ENCODE peak calls at places on chromosome X, in four cellular contexts. N is IMR-90, R is K562, Q is SK-N-SH. S is an unnamed sample.

GRCh38 chrX:153878285-153878779 is 7.6 kb downstream of the L1CAM start:
- DNase-seq in R (no peak), N (no peak), Q (peak), S (no peak)

GRCh38 chrX:1491851-1492349 is 39.2 kb upstream of the ASMTL start:
- DNase-seq in N (no peak), R (peak), Q (peak), S (peak)

GRCh38 chrX:2693123-2693438 is 2.0 kb downstream of the CD99 start:
- DNase-seq in N (no peak), R (no peak), Q (no peak), S (no peak)

GRCh38 chrX:9135901-9136510 is 102.1 kb upstream of the FAM9B start:
- DNase-seq in N (peak), R (no peak), Q (no peak), S (no peak)

GRCh38 chrX:22015144-22015750 is 16.9 kb upstream of the PHEX start:
- DNase-seq in R (no peak), Q (no peak), N (no peak), S (no peak)

GRCh38 chrX:10326578-10326977 is 169.8 kb downstream of the CLCN4 start:
- DNase-seq in N (peak), R (no peak), Q (peak), S (peak)

GRCh38 chrX:41919870-41920269 is 3.5 kb downstream of the CASK start:
- DNase-seq in N (no peak), R (no peak), Q (no peak), S (no peak)

GRCh38 chrX:110671068-110671803 is 124.4 kb downstream of the CHRDL1 start:
- DNase-seq in N (no peak), R (no peak), Q (no peak), S (no peak)

GRCh38 chrX:10519761-10520160 is 100.6 kb downstream of the MID1 start:
- DNase-seq in N (peak), Q (no peak), R (no peak), S (no peak)

GRCh38 chrX:1239681-1240142 is 27.3 kb upstream of the CRLF2 start:
- DNase-seq in N (no peak), R (peak), Q (no peak), S (no peak)

GRCh38 chrX:13288671-13289070 is 31.2 kb downstream of the ATXN3L start:
- DNase-seq in R (no peak), Q (no peak), N (no peak), S (no peak)

GRCh38 chrX:7690842-7691241 is 152.1 kb upstream of the VCX start:
- DNase-seq in Q (no peak), R (no peak), N (no peak), S (no peak)

GRCh38 chrX:71616672-71617529 is 1.4 kb downstream of the CXCR3 start:
- DNase-seq in N (no peak), R (no peak), Q (peak), S (no peak)

GRCh38 chrX:46125139-46125538 is 420.1 kb downstream of the ZNF674 start:
- DNase-seq in N (no peak), R (no peak), Q (no peak), S (no peak)

GRCh38 chrX:129037389-129037788 is 485.9 kb downstream of the SMARCA1 start:
- DNase-seq in N (no peak), R (no peak), Q (no peak), S (no peak)

GRCh38 chrX:102934624-102935023 is 2.4 kb upstream of the RAB40AL start:
- DNase-seq in R (peak), Q (peak), N (peak), S (peak)

GRCh38 chrX:105823092-105823454 is 734 bp downstream of the NRK start:
- DNase-seq in N (no peak), Q (peak), R (no peak), S (no peak)

GRCh38 chrX:32530802-32531403 is 680.4 kb downstream of the DMD start:
- DNase-seq in N (peak), R (peak), Q (no peak), S (no peak)

GRCh38 chrX:153784325-153784967 is 3.6 kb downstream of the SRPK3 start:
- DNase-seq in N (no peak), Q (no peak), R (no peak), S (no peak)

GRCh38 chrX:74534569-74535038 is 79.8 kb downstream of the RLIM start:
- DNase-seq in N (peak), Q (no peak), R (no peak), S (no peak)
- TF ChIP-seq SMC3 in N (no peak), Q (no peak), R (no peak), S (no peak)

GRCh38 chrX:74788545-74789086 is 136.6 kb downstream of the NEXMIF start:
- DNase-seq in Q (peak), N (no peak), R (peak), S (no peak)
- TF ChIP-seq CTCF in Q (peak), N (no peak), R (no peak), S (no peak)

DNA sequence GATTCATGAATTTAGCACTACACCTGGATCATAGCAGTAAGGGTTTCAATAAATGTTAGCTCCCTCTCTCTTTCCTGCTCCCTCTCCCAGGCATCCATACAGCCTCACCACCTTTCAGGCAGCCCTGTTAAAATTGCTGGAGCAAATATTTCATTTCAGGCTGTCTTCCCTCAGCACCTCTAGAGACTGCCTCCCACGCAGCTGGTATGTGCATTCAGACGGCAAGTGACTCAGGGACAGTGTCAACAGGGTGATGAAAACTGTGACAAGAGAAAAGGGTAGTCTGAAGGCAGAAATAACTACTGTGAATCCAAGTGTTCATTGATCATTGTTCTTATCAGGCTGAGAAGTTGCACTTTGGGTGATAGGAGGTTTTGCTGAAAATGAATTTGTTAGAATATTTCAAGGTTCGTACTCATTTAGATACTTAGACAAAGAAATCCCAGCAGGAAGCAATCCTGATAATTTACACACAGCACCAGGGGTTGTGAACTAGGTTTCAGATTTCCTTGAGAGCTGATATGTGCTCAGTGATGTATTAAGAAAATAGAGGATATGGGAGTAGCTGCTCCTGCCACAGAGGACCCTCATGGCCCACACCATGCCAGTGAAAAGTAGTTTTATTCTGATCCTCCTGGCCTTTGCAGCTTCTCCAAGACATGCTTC is 424.2 kb downstream of the FGF13 start:
- DNase-seq in R (no peak), N (no peak), Q (no peak), S (no peak)
- TF ChIP-seq SMC3 in R (no peak), N (no peak), Q (no peak), S (no peak)

DNA sequence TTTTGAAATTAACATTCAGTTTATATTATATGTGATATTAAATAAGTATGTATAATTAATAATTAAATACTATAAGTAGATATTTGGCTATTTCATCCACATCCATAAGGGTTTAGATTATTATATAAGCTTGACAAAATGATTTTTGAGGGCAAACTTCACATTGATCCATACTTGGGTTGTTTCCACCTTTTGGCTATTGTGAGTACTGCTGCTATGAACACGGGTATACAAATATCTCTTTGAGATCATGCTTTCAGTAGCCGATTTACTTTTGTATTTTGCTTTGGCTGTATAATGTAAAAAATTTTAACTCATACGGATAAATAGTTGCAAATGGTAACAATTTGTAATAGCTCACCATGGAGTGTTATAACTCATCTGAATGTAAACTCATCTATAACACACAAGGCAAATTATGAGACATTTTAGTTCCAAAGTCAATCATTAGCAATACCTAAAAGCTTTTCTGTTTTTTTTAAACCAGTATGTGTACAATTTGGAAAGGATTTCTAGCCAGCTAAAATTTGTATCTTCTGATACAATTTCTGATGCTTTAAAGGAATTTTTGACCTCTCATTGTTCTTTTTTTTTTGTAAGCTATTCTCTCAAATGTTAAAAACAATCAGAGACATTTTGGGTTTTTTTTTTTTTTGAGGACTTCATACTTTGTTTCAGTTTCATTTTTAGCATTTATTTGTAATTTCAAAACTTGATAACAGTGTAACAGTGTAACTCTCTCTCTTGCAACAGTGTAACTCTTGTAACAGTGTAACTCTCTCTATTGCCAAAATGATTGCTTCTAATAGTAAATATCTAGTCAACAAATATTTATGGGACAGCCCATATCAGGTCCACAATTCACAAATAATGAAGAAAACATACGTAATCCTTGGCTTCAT is 51.8 kb upstream of the ARX start:
- DNase-seq in R (no peak), Q (no peak), N (no peak), S (no peak)
- TF ChIP-seq CTCF in R (no peak), Q (no peak), N (no peak), S (no peak)

GRCh38 chrX:119382606-119383005 is 16.5 kb upstream of the SLC25A43 start:
- DNase-seq in R (no peak), Q (no peak), N (no peak), S (no peak)
- TF ChIP-seq SMC3 in R (no peak), Q (no peak), N (no peak), S (no peak)

GRCh38 chrX:39283239-39283638 is 482.0 kb downstream of the MID1IP1 start:
- DNase-seq in N (no peak), Q (no peak), R (no peak), S (no peak)
- TF ChIP-seq CTCF in N (no peak), Q (no peak), R (no peak), S (no peak)

GRCh38 chrX:107686026-107686425 is 57.7 kb downstream of the PRPS1 start:
- DNase-seq in R (no peak), N (no peak), Q (no peak), S (no peak)

GRCh38 chrX:107686792-107687191 is 58.5 kb downstream of the PRPS1 start:
- DNase-seq in Q (no peak), N (peak), R (no peak), S (no peak)

GRCh38 chrX:107687445-107687844 is 59.1 kb downstream of the PRPS1 start:
- DNase-seq in R (no peak), Q (no peak), N (no peak), S (no peak)

GRCh38 chrX:107691024-107691448 is 62.7 kb downstream of the PRPS1 start:
- DNase-seq in Q (no peak), N (no peak), R (no peak), S (no peak)
- TF ChIP-seq SMC3 in Q (no peak), N (no peak), R (no peak), S (no peak)

GRCh38 chrX:40663880-40664630 is 16.7 kb upstream of the CXorf38 start:
- DNase-seq in Q (peak), N (peak), R (peak), S (no peak)
- TF ChIP-seq CTCF in Q (peak), N (peak), R (peak), S (peak)